ENCODE peak calls at places on chromosomes 12 and 14, in five cellular contexts. One of them, this sample, is unnamed.

GRCh38 chr12:75482636-75483035 is 2.1 kb downstream of the GLIPR1 start:
- DNase-seq in effector memory CD4-positive, alpha-beta T cell: no peak
- DNase-seq in pancreas: no peak
- DNase-seq in fibroblast of lung: no peak
- DNase-seq in ovary: no peak
- DNase-seq in this sample: no peak

GRCh38 chr12:81077329-81077685 is 572 bp upstream of the ACSS3 start:
- DNase-seq in ovary: peak; percentile 53
- DNase-seq in effector memory CD4-positive, alpha-beta T cell: no peak
- DNase-seq in fibroblast of lung: peak; percentile 49
- DNase-seq in pancreas: no peak
- DNase-seq in this sample: no peak

GRCh38 chr12:80837342-80837978 is 100.3 kb downstream of the LIN7A start:
- DNase-seq in fibroblast of lung: peak; percentile 79
- DNase-seq in effector memory CD4-positive, alpha-beta T cell: no peak
- DNase-seq in pancreas: no peak
- DNase-seq in ovary: no peak
- DNase-seq in this sample: peak; percentile 32

GRCh38 chr12:110826592-110827200 is 20.1 kb upstream of the CCDC63 start:
- DNase-seq in ovary: peak; percentile 47
- DNase-seq in pancreas: peak; percentile 75
- DNase-seq in effector memory CD4-positive, alpha-beta T cell: peak; percentile 39
- DNase-seq in fibroblast of lung: peak; percentile 82
- DNase-seq in this sample: peak; percentile 36

GRCh38 chr12:48972213-48973021 is 882 bp upstream of the WNT10B start:
- DNase-seq in pancreas: no peak
- DNase-seq in ovary: no peak
- DNase-seq in fibroblast of lung: peak; percentile 40
- DNase-seq in effector memory CD4-positive, alpha-beta T cell: no peak
- DNase-seq in this sample: no peak

GRCh38 chr12:1668833-1669543 is 21.9 kb upstream of the ADIPOR2 start:
- DNase-seq in pancreas: no peak
- DNase-seq in effector memory CD4-positive, alpha-beta T cell: no peak
- DNase-seq in ovary: no peak
- DNase-seq in fibroblast of lung: peak; percentile 76
- DNase-seq in this sample: no peak

GRCh38 chr14:38556321-38556720 is 300.4 kb upstream of the CLEC14A start:
- DNase-seq in effector memory CD4-positive, alpha-beta T cell: no peak
- DNase-seq in pancreas: no peak
- DNase-seq in ovary: no peak
- DNase-seq in fibroblast of lung: no peak
- DNase-seq in this sample: no peak

GRCh38 chr12:109664402-109664801 is 49.2 kb upstream of the FAM222A start:
- DNase-seq in fibroblast of lung: no peak
- DNase-seq in effector memory CD4-positive, alpha-beta T cell: no peak
- DNase-seq in pancreas: no peak
- DNase-seq in ovary: no peak
- DNase-seq in this sample: no peak

GRCh38 chr12:122984612-122985358 is 4.3 kb downstream of the ARL6IP4 start:
- DNase-seq in effector memory CD4-positive, alpha-beta T cell: no peak
- DNase-seq in pancreas: peak; percentile 74
- DNase-seq in ovary: peak; percentile 74
- DNase-seq in fibroblast of lung: peak; percentile 47
- DNase-seq in this sample: no peak

GRCh38 chr12:104974626-104975290 is 11.4 kb upstream of the NOPCHAP1 start:
- DNase-seq in ovary: no peak
- DNase-seq in pancreas: no peak
- DNase-seq in effector memory CD4-positive, alpha-beta T cell: no peak
- DNase-seq in fibroblast of lung: no peak
- DNase-seq in this sample: no peak

GRCh38 chr12:96882862-96883261 is 24.2 kb upstream of the NEDD1 start:
- DNase-seq in fibroblast of lung: peak; percentile 64
- DNase-seq in ovary: no peak
- DNase-seq in effector memory CD4-positive, alpha-beta T cell: no peak
- DNase-seq in pancreas: no peak
- DNase-seq in this sample: peak; percentile 56

GRCh38 chr14:103057028-103057371 is 349 bp downstream of the CDC42BPB start:
- DNase-seq in ovary: peak; percentile 55
- DNase-seq in fibroblast of lung: peak; percentile 19
- DNase-seq in effector memory CD4-positive, alpha-beta T cell: no peak
- DNase-seq in pancreas: no peak
- DNase-seq in this sample: no peak

DNA sequence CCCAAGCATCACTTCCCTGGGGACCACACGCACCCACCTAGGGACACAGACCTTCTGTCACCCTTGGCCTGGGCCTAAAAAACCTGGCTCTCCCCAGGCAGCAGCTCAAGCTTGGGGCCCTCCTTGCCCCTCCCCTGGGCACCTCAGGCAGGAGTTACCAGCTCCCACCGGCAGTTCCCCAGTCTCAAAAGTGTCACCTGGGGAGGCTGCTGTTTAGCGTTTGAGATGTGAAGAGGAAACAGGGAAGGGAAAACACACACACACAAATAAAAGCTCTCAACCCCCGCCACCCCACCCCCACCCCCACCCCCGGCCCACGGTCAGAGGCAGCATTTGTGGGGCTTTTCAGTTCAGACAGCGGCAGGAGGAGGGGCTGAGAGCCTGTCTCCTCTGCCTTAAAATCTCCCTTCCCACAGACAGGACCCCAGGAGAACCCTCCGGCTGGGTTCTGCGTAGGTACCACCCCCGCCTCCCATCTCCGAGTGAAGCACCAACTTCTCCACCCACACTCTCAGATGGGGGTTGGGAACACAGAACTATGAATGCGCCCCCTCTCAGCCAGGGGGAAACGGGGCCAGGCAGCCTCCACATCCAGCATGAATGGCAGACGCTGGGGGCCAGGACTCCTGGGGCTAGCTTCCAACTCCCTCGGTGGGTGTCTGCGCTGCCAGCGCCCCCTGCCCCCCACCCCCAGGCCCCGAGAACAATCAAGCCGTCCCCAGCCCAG is 3.0 kb downstream of the NCOR2 start:
- DNase-seq in fibroblast of lung: no peak
- DNase-seq in ovary: peak; percentile 45
- DNase-seq in effector memory CD4-positive, alpha-beta T cell: no peak
- DNase-seq in pancreas: no peak
- DNase-seq in this sample: no peak
- H3K4me3 ChIP-seq in fibroblast of lung: no peak overlapping the region
- H3K4me3 ChIP-seq in ovary: peak overlapping the region; percentile 93
- H3K4me3 ChIP-seq in effector memory CD4-positive, alpha-beta T cell: no peak overlapping the region
- H3K4me3 ChIP-seq in pancreas: no peak overlapping the region
- H3K4me3 ChIP-seq in this sample: peak overlapping the region; percentile 89

DNA sequence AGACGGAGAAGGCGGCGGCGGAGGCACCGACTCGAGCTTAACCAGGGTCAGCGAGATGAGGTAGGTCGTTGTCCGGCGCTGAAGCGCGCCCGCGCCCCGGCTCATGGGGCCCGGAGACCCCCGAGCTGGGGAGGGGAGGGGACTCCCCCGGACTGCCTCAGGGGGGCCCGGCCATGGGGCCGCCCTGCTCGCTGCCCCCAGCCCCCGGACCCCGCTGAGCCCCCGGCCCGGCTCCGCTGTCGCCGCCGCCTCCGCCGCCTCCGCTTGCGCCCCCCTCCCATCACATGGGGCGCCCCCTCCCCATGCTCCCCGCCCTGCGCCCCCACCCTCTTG is 434 bp downstream of the AGAP2 start:
- DNase-seq in fibroblast of lung: no peak
- DNase-seq in effector memory CD4-positive, alpha-beta T cell: no peak
- DNase-seq in pancreas: no peak
- DNase-seq in ovary: no peak
- DNase-seq in this sample: no peak
- H3K4me3 ChIP-seq in fibroblast of lung: no peak overlapping the region
- H3K4me3 ChIP-seq in effector memory CD4-positive, alpha-beta T cell: no peak overlapping the region
- H3K4me3 ChIP-seq in pancreas: peak overlapping the region; percentile 32
- H3K4me3 ChIP-seq in ovary: peak overlapping the region; percentile 2
- H3K4me3 ChIP-seq in this sample: peak overlapping the region; percentile 42

GRCh38 chr12:55647027-55647426 is 10.3 kb downstream of the OR10P1 start:
- DNase-seq in ovary: no peak
- DNase-seq in pancreas: no peak
- DNase-seq in effector memory CD4-positive, alpha-beta T cell: no peak
- DNase-seq in fibroblast of lung: no peak
- DNase-seq in this sample: no peak
- H3K4me3 ChIP-seq in ovary: no peak overlapping the region
- H3K4me3 ChIP-seq in pancreas: no peak overlapping the region
- H3K4me3 ChIP-seq in effector memory CD4-positive, alpha-beta T cell: no peak overlapping the region
- H3K4me3 ChIP-seq in fibroblast of lung: no peak overlapping the region
- H3K4me3 ChIP-seq in this sample: no peak overlapping the region

DNA sequence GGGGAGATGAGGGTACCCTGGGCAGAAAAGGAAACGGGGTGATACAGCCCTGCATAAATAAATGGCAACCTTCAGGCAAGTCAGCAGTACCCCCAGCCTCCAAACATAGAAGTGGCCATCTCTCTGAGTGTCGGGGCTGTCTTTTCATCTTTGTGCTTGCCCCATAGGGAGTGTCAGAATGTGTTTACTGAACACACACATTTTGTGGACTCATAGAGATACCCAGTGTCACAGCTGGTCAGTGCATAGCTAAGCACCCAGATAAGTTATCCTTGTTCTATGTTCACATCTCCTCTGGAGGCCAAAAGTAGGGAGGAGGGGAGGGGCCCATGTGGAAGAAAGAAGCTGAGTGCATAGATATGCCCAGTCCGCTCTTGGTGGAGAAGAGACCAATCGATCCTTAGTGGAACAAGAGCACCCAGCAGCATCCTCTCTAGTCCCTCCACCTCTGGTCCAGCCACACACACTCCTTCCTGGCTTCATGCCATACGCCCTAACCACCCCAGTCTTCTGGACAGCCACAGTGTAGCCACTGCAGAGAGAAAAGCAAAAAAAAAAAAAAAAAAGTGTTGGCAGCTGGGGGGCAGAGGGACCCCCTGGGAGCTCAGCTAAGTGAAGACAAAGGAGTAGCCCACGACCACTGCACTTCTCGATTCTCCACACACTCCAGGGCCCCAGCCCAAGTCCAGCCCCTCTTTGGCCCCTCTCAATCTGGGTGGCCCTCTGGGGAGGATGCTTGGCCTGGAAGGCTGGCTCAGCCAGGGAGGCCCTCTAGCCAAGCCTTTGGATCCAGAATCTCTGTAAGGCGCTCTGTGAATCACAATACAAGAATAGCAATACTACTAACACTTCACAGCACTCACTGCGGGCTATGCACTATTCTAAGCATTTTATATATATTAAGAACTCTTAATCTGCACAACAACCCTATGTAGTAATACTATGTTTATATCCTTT is 2.6 kb downstream of the ITGA7 start:
- DNase-seq in fibroblast of lung: no peak
- DNase-seq in ovary: no peak
- DNase-seq in pancreas: no peak
- DNase-seq in effector memory CD4-positive, alpha-beta T cell: no peak
- DNase-seq in this sample: no peak
- H3K4me3 ChIP-seq in fibroblast of lung: no peak overlapping the region
- H3K4me3 ChIP-seq in ovary: no peak overlapping the region
- H3K4me3 ChIP-seq in pancreas: no peak overlapping the region
- H3K4me3 ChIP-seq in effector memory CD4-positive, alpha-beta T cell: no peak overlapping the region
- H3K4me3 ChIP-seq in this sample: peak overlapping the region; percentile 57

DNA sequence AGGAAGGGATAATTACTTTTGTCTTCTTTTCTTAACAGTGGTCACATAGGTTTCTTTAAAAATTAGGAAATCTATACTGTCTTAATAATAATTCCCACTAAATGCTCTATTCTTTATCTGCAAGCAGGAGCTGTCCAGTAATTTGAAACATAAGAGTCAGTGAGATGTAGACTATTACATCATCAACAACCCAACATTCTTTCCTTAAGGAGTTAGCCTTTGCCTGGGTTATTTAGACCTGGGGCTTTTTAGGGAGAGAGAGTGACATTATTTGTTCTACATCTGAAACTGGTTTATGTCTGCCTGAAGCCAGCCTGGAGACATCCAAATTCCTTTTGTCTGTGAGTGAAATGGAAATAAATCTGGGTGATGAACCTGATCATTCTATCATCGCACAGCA is 294.4 kb downstream of the TMTC2 start:
- DNase-seq in effector memory CD4-positive, alpha-beta T cell: no peak
- DNase-seq in ovary: no peak
- DNase-seq in fibroblast of lung: no peak
- DNase-seq in pancreas: no peak
- DNase-seq in this sample: no peak
- H3K4me3 ChIP-seq in effector memory CD4-positive, alpha-beta T cell: no peak overlapping the region
- H3K4me3 ChIP-seq in ovary: no peak overlapping the region
- H3K4me3 ChIP-seq in fibroblast of lung: no peak overlapping the region
- H3K4me3 ChIP-seq in pancreas: no peak overlapping the region
- H3K4me3 ChIP-seq in this sample: no peak overlapping the region

GRCh38 chr12:124422142-124422569 is 127.3 kb downstream of the RFLNA start:
- DNase-seq in fibroblast of lung: peak; percentile 42
- DNase-seq in ovary: peak; percentile 68
- DNase-seq in effector memory CD4-positive, alpha-beta T cell: no peak
- DNase-seq in pancreas: no peak
- DNase-seq in this sample: no peak

GRCh38 chr12:124420972-124421674 is 126.2 kb downstream of the RFLNA start:
- DNase-seq in effector memory CD4-positive, alpha-beta T cell: no peak
- DNase-seq in ovary: peak; percentile 66
- DNase-seq in pancreas: peak; percentile 77
- DNase-seq in fibroblast of lung: no peak
- DNase-seq in this sample: no peak

GRCh38 chr12:124424516-124424905 is 129.6 kb downstream of the RFLNA start:
- DNase-seq in effector memory CD4-positive, alpha-beta T cell: no peak
- DNase-seq in fibroblast of lung: no peak
- DNase-seq in ovary: peak; percentile 49
- DNase-seq in pancreas: no peak
- DNase-seq in this sample: no peak

GRCh38 chr12:124423683-124424515 is 129.0 kb downstream of the RFLNA start:
- DNase-seq in pancreas: no peak
- DNase-seq in ovary: peak; percentile 46
- DNase-seq in fibroblast of lung: no peak
- DNase-seq in effector memory CD4-positive, alpha-beta T cell: no peak
- DNase-seq in this sample: no peak

DNA sequence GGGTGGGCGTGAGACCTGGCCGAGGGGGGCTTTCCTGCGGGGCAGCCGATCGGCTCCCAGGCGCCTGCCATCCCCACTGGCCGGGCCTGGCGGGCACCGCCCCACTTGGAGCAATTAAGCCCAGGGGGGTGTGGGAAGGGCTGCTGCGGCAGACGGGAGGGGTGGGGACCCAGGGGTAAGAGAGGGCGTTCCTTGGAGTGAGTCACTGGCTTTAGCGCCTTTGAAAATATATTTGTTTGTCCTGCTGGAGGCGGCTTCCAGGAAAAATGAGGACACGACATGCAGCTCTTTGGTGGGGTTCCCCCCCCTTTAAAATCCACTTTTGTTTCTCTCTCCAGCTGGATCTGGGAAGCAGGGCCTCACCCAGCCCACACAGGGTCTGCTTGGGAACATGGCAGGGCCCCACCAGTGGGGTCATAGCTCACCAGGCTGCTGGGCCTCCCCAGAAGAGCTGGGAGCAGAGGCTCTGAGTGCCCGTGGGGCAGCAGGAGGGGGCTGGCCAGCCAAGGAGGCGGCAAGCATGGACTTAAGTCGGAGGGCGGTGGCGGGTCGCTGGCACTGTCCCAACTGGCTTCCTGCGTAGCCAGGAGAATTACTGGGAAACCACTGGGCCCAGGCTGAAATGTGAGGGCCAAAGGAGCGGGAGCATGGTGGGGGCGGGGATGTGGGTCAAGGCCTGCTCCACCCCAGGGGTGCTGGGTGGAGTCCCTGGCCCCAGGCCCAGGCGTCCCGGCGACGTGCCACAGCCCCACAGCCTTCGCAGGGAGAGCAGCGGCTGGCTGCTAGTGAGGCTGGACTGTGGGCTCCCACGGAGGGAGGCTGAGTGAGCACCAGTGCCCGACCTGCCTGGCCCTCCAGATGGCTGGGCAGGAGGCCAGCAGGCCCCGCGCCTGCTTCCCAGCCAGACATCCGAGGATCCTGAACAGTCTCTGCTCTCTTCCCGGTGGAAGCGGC is 128.0 kb downstream of the RFLNA start:
- DNase-seq in effector memory CD4-positive, alpha-beta T cell: no peak
- DNase-seq in fibroblast of lung: peak; percentile 98
- DNase-seq in pancreas: peak; percentile 93
- DNase-seq in ovary: peak; percentile 98
- DNase-seq in this sample: peak; percentile 91
- H3K4me3 ChIP-seq in effector memory CD4-positive, alpha-beta T cell: no peak overlapping the region
- H3K4me3 ChIP-seq in fibroblast of lung: no peak overlapping the region
- H3K4me3 ChIP-seq in pancreas: no peak overlapping the region
- H3K4me3 ChIP-seq in ovary: peak overlapping the region; percentile 31
- H3K4me3 ChIP-seq in this sample: no peak overlapping the region

This sample was measured in skeletal muscle cell.